ENCODE peak calls at places on chromosomes 3 and 15, in four cellular contexts. U is lower lobe of right lung, Z is tibial artery, V is upper lobe of left lung. R is an unnamed sample.

GRCh38 chr3:30539214-30539613 is 67.2 kb upstream of the TGFBR2 start:
- DNase-seq in U (no peak), Z (no peak), V (no peak), R (no peak)

GRCh38 chr15:76006136-76006778 is 6.0 kb downstream of the NRG4 start:
- DNase-seq in U (no peak), Z (peak; percentile 22), V (no peak), R (no peak)

GRCh38 chr15:35289029-35289617 is 204.0 kb upstream of the NANOGP8 start:
- DNase-seq in U (no peak), Z (no peak), V (no peak), R (no peak)

GRCh38 chr3:55564709-55565108 is 77.6 kb upstream of the WNT5A start:
- DNase-seq in U (no peak), Z (no peak), V (no peak), R (no peak)

GRCh38 chr15:43702174-43702573 is 8.5 kb downstream of the CKMT1A start:
- DNase-seq in U (no peak), Z (no peak), V (no peak), R (no peak)

GRCh38 chr3:195079636-195080035 is 191.3 kb downstream of the XXYLT1 start:
- DNase-seq in U (peak; percentile 22), Z (no peak), V (no peak), R (no peak)

GRCh38 chr15:55230051-55230670 is 33.4 kb upstream of the RSL24D1 start:
- DNase-seq in U (no peak), Z (no peak), V (no peak), R (no peak)

GRCh38 chr15:61489571-61489970 is 260.5 kb upstream of the RORA start:
- DNase-seq in U (no peak), Z (no peak), V (no peak), R (no peak)

GRCh38 chr3:30114918-30115317 is 491.5 kb upstream of the TGFBR2 start:
- DNase-seq in U (no peak), Z (no peak), V (no peak), R (no peak)

GRCh38 chr3:41202834-41203345 is 3.6 kb downstream of the CTNNB1 start:
- DNase-seq in U (no peak), Z (no peak), V (no peak), R (peak; percentile 4)

GRCh38 chr3:112261742-112262141 is 32.3 kb downstream of the SLC9C1 start:
- DNase-seq in U (no peak), Z (no peak), V (no peak), R (no peak)

GRCh38 chr15:84917452-84917851 is 33.0 kb downstream of the SLC28A1 start:
- DNase-seq in U (no peak), Z (no peak), V (no peak), R (no peak)

GRCh38 chr15:84911879-84912660 is 27.6 kb downstream of the SLC28A1 start:
- DNase-seq in U (no peak), Z (peak; percentile 96), V (no peak), R (peak; percentile 14)

GRCh38 chr15:84914351-84914750 is 29.9 kb downstream of the SLC28A1 start:
- DNase-seq in U (no peak), Z (no peak), V (no peak), R (no peak)

GRCh38 chr15:84919268-84919667 is 34.8 kb downstream of the SLC28A1 start:
- DNase-seq in U (no peak), Z (no peak), V (no peak), R (no peak)

GRCh38 chr15:84915011-84915958 is 30.8 kb downstream of the SLC28A1 start:
- DNase-seq in U (peak; percentile 60), Z (peak; percentile 80), V (no peak), R (no peak)
- H3K27ac ChIP-seq in U (peak overlapping the region; percentile 41), Z (peak overlapping the region; percentile 87), V (no peak overlapping the region), R (no peak overlapping the region)

DNA sequence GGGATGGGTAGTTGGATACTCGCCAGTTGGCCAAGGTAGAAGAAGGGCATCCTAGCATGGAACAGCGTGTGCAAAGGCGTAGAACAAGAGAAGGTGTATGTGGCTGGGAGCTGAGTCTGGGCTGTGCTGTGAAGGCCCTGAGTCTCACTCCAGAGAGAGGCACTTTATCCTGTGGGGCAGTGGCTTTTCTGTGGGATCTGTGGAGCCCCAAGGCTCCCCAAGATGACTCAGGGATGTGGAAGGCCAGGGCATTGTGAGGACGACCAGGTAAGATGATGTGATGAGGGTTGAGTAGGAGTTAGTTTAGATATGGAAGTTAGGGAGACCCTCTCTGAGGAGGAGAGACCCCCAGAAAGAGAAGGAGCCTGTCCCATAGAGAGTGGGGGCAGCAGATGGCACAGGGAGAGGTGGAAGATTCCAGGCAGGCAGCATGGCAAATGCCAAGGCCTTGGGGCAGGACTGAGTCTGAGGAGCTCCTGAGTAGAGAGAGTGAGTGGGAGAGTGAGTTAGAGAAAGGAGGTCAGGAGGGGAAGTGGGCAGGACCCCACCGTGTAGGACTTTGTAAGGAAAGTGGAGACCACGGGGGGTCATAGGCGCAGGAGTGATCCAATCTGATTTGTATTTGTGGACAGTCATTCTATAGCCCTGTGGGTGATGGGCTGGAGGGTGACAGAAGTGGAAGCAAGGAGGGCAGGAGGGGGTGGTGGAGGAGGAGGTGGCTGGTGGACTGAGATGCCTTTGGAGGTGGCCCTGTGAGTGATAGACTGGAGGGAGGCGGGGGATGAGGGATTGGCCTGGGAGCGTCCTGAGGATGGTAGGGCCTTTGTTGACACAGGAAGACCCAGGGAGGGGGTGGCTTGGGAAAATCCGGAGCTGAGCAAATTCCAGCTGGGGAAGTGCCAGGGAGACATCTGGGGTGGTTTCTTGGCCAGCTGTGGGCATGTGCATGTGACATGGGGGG is 50.3 kb downstream of the FBLN2 start:
- DNase-seq in U (no peak), Z (no peak), V (no peak), R (no peak)
- H3K27ac ChIP-seq in U (no peak overlapping the region), Z (no peak overlapping the region), V (no peak overlapping the region), R (no peak overlapping the region)

DNA sequence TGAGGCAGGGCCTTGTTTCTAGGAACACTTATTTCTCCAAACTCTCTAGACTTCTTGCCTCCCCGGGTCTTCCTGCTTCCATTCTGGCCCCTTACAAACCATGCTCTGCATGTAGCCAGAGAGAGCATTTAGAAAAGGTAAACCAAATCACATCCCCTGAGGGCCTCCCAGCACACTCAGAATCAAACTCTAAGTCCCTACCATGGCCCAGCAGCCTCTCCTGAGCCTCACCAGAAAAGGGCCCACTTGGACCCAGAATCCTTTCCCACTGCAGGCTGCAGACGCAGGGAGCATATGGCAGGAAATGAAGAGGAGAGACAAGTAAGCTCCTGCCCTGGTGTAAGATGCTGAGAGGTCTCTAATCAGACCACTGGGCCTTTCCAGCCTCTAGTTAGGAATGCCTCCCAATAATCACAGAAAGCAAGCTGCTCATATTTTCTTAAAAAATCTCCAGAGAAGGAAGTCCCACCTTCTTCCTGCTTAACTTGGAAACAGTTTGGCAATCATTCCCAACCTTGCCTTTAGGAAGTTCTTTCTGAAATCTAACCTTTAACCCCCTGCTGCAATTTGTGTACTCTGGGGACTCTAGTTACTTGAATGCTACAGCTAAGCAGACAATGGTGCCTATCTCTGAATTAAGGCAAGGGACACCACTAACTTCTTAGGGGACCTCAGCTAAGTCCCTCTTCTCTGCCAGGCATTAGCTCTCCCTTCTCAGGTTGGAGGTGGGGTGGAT is 4.2 kb downstream of the AMOTL2 start:
- DNase-seq in U (no peak), Z (no peak), V (no peak), R (no peak)
- H3K27ac ChIP-seq in U (peak overlapping the region; percentile 100), Z (peak overlapping the region; percentile 99), V (peak overlapping the region; percentile 100), R (peak overlapping the region; percentile 98)

GRCh38 chr15:39304201-39304841 is 276.6 kb upstream of the THBS1 start:
- DNase-seq in U (no peak), Z (no peak), V (no peak), R (no peak)

GRCh38 chr15:39300451-39301153 is 280.3 kb upstream of the THBS1 start:
- DNase-seq in U (no peak), Z (no peak), V (no peak), R (no peak)

GRCh38 chr15:39299506-39300267 is 281.2 kb upstream of the THBS1 start:
- DNase-seq in U (no peak), Z (no peak), V (no peak), R (no peak)

GRCh38 chr15:39302936-39303335 is 277.9 kb upstream of the THBS1 start:
- DNase-seq in U (no peak), Z (no peak), V (no peak), R (no peak)

DNA sequence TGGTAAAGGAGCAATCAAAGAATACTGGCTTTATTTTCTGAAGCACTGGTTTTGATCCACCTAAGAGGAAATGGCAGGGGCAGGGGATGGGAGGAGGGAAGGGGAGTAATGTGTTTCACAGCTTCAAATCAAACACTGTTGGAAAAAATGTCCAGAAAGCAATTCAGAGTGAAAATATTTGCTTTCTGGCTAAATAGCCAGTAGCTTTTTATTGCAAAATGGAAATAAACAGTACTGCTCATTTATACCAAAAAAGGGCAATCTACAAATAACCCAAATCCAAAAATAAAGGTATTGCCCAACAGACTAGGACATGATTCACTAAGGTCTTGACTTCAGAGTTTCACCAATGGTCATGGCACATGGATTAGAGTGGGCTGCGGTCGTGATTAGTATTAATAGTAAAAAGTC is 279.3 kb upstream of the THBS1 start:
- DNase-seq in U (no peak), Z (no peak), V (no peak), R (no peak)
- H3K27ac ChIP-seq in U (no peak overlapping the region), Z (peak overlapping the region; percentile 59), V (no peak overlapping the region), R (no peak overlapping the region)

DNA sequence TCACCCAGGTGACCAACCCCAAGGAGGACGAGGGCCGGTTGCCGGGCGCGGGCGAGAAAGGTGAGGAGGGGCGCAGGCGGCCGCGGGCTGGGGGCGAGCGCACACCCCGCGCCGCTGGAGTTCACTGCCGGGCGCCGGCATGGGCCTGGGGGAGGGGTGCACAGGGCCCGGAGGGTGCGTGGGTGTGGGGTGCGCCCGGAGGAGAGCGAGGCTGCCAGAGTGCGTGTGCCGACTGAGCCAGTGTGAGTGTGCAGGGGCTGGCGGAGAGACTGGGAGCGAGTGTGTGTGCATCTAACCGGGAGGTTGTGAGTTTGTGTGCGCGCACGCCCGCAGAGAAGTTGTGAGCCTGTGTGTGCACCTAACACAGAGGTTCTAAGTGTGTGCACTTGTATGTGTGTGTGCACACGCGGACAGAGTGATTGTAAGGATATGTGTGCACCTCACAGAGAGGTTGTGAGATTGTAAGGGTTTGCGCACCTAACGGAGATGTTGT is 585 bp downstream of the CTDSPL start:
- DNase-seq in U (peak; percentile 73), Z (peak; percentile 55), V (peak; percentile 90), R (no peak)
- H3K27ac ChIP-seq in U (peak overlapping the region; percentile 74), Z (peak overlapping the region; percentile 94), V (peak overlapping the region; percentile 77), R (peak overlapping the region; percentile 89)

DNA sequence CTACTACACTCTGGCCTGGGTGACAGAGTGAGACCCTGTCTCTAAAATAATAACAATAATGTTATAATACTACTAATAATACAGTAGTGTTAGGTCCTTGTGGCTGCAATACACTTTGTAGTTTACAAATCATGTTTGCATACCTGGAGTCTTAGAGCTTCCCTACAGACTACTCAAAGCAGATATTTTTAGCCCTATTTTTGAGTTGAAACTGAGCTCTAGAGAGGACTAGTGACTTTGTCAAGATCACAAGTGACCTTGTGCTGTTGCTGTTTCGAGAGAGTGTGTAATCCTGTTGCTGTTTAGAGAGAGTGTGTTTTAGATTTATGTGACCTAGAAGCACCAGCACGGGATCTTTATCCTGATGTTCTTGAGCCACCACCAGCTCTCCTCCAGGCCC is 105.3 kb upstream of the RNU6-1 start:
- DNase-seq in U (no peak), Z (no peak), V (no peak), R (no peak)
- H3K27ac ChIP-seq in U (no peak overlapping the region), Z (no peak overlapping the region), V (no peak overlapping the region), R (peak overlapping the region; percentile 37)

DNA sequence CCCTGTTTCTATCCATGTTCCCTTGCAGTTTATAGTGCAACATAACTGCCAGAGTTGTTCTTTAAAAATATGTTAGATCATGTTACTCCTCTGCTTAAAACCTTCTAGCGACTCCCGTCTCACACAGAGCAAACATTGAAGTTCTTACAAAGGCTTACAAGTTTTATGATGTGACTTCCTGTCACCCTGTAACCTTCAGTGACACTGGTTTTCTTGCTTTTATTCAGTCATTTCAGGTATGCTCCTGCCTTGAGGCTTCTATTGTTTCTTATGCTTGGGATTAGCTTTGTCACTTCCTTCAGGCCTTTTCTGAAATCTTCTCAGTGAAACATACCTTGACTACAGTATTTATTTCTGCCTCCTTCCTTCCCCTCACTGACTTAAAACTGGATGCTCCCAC is 252.1 kb downstream of the DOCK3 start:
- DNase-seq in U (no peak), Z (no peak), V (no peak), R (no peak)
- H3K27ac ChIP-seq in U (no peak overlapping the region), Z (no peak overlapping the region), V (no peak overlapping the region), R (no peak overlapping the region)

R was measured in caudate nucleus.